ENCODE peak calls at places on chromosomes 13 and 19, in five cellular contexts. P is SK-N-MC; X is activated CD8-positive, alpha-beta memory T cell treated with anti-CD3 and anti-CD28 coated beads, Interleukin-2, amount 50 U/mL, for 48 hours; E is naive thymus-derived CD8-positive, alpha-beta T cell; G is K562. F is an unnamed sample.

GRCh38 chr19:32669205-32669785 is 5.7 kb downstream of the ANKRD27 start:
- DNase-seq in P (no peak), X (no peak), E (no peak), G (no peak), F (no peak)

GRCh38 chr19:17418710-17419109 is 1.1 kb upstream of the MVB12A start:
- DNase-seq in P (no peak), X (no peak), E (no peak), G (no peak), F (no peak)

GRCh38 chr13:73168226-73168992 is 109.6 kb downstream of the KLF5 start:
- DNase-seq in P (no peak), X (no peak), E (no peak), G (no peak), F (no peak)

GRCh38 chr19:38650180-38650775 is 2.8 kb downstream of the ACTN4 start:
- DNase-seq in P (no peak), X (no peak), E (peak; percentile 16), G (no peak), F (no peak)

GRCh38 chr13:23696610-23697009 is 126.4 kb downstream of the TNFRSF19 start:
- DNase-seq in P (no peak), X (no peak), E (no peak), G (no peak), F (no peak)

GRCh38 chr13:113804017-113804702 is 45.1 kb downstream of the TMEM255B start:
- DNase-seq in P (no peak), X (no peak), E (no peak), G (no peak), F (no peak)

GRCh38 chr19:38679839-38680238 is 32.4 kb downstream of the ACTN4 start:
- DNase-seq in P (no peak), X (no peak), E (no peak), G (no peak), F (no peak)

GRCh38 chr19:518292-519231 is 11.3 kb downstream of the TPGS1 start:
- DNase-seq in P (peak; percentile 78), X (no peak), E (peak; percentile 86), G (peak; percentile 65), F (peak; percentile 57)

GRCh38 chr13:34044041-34044440 is 226.1 kb downstream of the RFC3 start:
- DNase-seq in P (no peak), X (no peak), E (no peak), G (no peak), F (no peak)

GRCh38 chr19:32595491-32595890 is 14.5 kb downstream of the PDCD5 start:
- DNase-seq in P (no peak), X (no peak), E (no peak), G (no peak), F (no peak)

GRCh38 chr19:6100284-6100915 is 9.9 kb downstream of the RFX2 start:
- DNase-seq in P (no peak), X (peak; percentile 65), E (no peak), G (peak; percentile 53), F (peak; percentile 76)

GRCh38 chr19:49809155-49809986 is 3.7 kb downstream of the FUZ start:
- DNase-seq in P (no peak), X (peak; percentile 73), E (peak; percentile 75), G (no peak), F (peak; percentile 64)

GRCh38 chr13:26538363-26539317 is 18.8 kb upstream of the WASF3 start:
- DNase-seq in P (no peak), X (no peak), E (no peak), G (no peak), F (no peak)

GRCh38 chr19:37691881-37692504 is 27.6 kb downstream of the ZNF607 start:
- DNase-seq in P (no peak), X (peak; percentile 86), E (peak; percentile 93), G (peak; percentile 67), F (peak; percentile 14)

GRCh38 chr19:16200038-16200775 is 2.5 kb downstream of the AP1M1 start:
- DNase-seq in P (no peak), X (no peak), E (no peak), G (no peak), F (peak; percentile 18)

GRCh38 chr13:59562924-59563323 is 600.8 kb downstream of the DIAPH3 start:
- DNase-seq in P (no peak), X (no peak), E (no peak), G (no peak), F (no peak)

GRCh38 chr19:1408300-1409203 is 1.2 kb downstream of the DAZAP1 start:
- DNase-seq in P (no peak), X (peak; percentile 82), E (peak; percentile 77), G (peak; percentile 46), F (peak; percentile 74)

GRCh38 chr19:14146789-14147216 is 10.4 kb upstream of the ASF1B start:
- DNase-seq in P (no peak), X (no peak), E (no peak), G (no peak), F (no peak)

GRCh38 chr13:25494708-25495411 is 123.1 kb downstream of the ATP8A2 start:
- DNase-seq in P (no peak), X (no peak), E (no peak), G (peak; percentile 19), F (no peak)

GRCh38 chr13:106570354-106570822 is 2.5 kb upstream of the ARGLU1 start:
- DNase-seq in P (no peak), X (peak; percentile 65), E (no peak), G (peak; percentile 58), F (peak; percentile 57)

GRCh38 chr13:88602786-88603777 is 931.9 kb downstream of the SLITRK5 start:
- DNase-seq in P (no peak), X (no peak), E (no peak), G (no peak), F (no peak)

GRCh38 chr13:91647361-91647970 is 249.0 kb downstream of the GPC5 start:
- DNase-seq in P (no peak), X (no peak), E (no peak), G (peak; percentile 73), F (no peak)

GRCh38 chr13:24557121-24557520 is 44.5 kb upstream of the PARP4 start:
- DNase-seq in P (no peak), X (no peak), E (no peak), G (no peak), F (no peak)

GRCh38 chr19:18832331-18833140 is 777 bp downstream of the UPF1 start:
- DNase-seq in P (no peak), X (peak; percentile 67), E (no peak), G (peak; percentile 71), F (peak; percentile 86)

GRCh38 chr13:51475727-51476521 is 23.1 kb upstream of the INTS6 start:
- DNase-seq in P (no peak), X (no peak), E (no peak), G (no peak), F (no peak)

GRCh38 chr13:27044837-27045570 is 126.6 kb downstream of the USP12 start:
- DNase-seq in P (no peak), X (no peak), E (peak; percentile 67), G (peak; percentile 35), F (no peak)

GRCh38 chr13:77113496-77113895 is 86.5 kb upstream of the FBXL3 start:
- DNase-seq in P (no peak), X (no peak), E (no peak), G (no peak), F (no peak)

GRCh38 chr13:36163303-36163702 is 32.1 kb upstream of the DCLK1 start:
- DNase-seq in P (no peak), X (no peak), E (no peak), G (no peak), F (no peak)

GRCh38 chr19:39173502-39173991 is 23.2 kb upstream of the NCCRP1 start:
- DNase-seq in P (no peak), X (no peak), E (no peak), G (no peak), F (no peak)

GRCh38 chr19:54164369-54165068 is 5.0 kb upstream of the LENG1 start:
- DNase-seq in P (no peak), X (peak; percentile 85), E (no peak), G (peak; percentile 90), F (peak; percentile 63)

GRCh38 chr13:101965096-101965495 is 436.8 kb downstream of the FGF14 start:
- DNase-seq in P (no peak), X (no peak), E (no peak), G (no peak), F (no peak)

GRCh38 chr19:16325161-16325527 is 518 bp downstream of the KLF2 start:
- DNase-seq in P (no peak), X (peak; percentile 70), E (peak; percentile 79), G (peak; percentile 58), F (peak; percentile 36)

GRCh38 chr19:28424041-28424440 is 788.9 kb downstream of the UQCRFS1 start:
- DNase-seq in P (no peak), X (no peak), E (no peak), G (no peak), F (no peak)

GRCh38 chr13:23468811-23469210 is 35.3 kb upstream of the SACS start:
- DNase-seq in P (no peak), X (no peak), E (no peak), G (no peak), F (no peak)

GRCh38 chr19:4187313-4188122 is 5.0 kb downstream of the ANKRD24 start:
- DNase-seq in P (no peak), X (no peak), E (no peak), G (no peak), F (no peak)

GRCh38 chr13:42275506-42275905 is 3.6 kb downstream of the AKAP11 start:
- DNase-seq in P (no peak), X (no peak), E (no peak), G (no peak), F (no peak)